ENCODE peak calls at places on chromosomes 11 and 22, in nine cellular contexts. One of them, this sample, is unnamed.
A peak's percentile ranks its signal among the peaks of the same experiment; 100 is the strongest.

GRCh38 chr11:77150836-77151235 is 22.8 kb downstream of the MYO7A start:
- DNase-seq in HCT116: no peak
- DNase-seq in dorsolateral prefrontal cortex: no peak
- DNase-seq in cardiac muscle cell: no peak
- DNase-seq in PC-3: no peak
- DNase-seq in nephron progenitor cell: no peak
- DNase-seq in fibroblast of lung: no peak
- DNase-seq in neural crest cell: no peak
- DNase-seq in tibial nerve: no peak
- DNase-seq in this sample: no peak

GRCh38 chr22:36206255-36206654 is 4.6 kb upstream of the APOL4 start:
- DNase-seq in nephron progenitor cell: no peak
- DNase-seq in neural crest cell: no peak
- DNase-seq in dorsolateral prefrontal cortex: no peak
- DNase-seq in HCT116: no peak
- DNase-seq in tibial nerve: no peak
- DNase-seq in PC-3: no peak
- DNase-seq in fibroblast of lung: no peak
- DNase-seq in cardiac muscle cell: no peak
- DNase-seq in this sample: no peak

GRCh38 chr11:79461144-79461543 is 20.3 kb upstream of the TENM4 start:
- DNase-seq in HCT116: peak; percentile 1
- DNase-seq in fibroblast of lung: peak; percentile 57
- DNase-seq in cardiac muscle cell: peak; percentile 65
- DNase-seq in dorsolateral prefrontal cortex: no peak
- DNase-seq in PC-3: peak; percentile 45
- DNase-seq in neural crest cell: no peak
- DNase-seq in tibial nerve: no peak
- DNase-seq in nephron progenitor cell: peak; percentile 40
- DNase-seq in this sample: no peak

GRCh38 chr11:24239016-24239720 is 257.7 kb upstream of the LUZP2 start:
- DNase-seq in neural crest cell: no peak
- DNase-seq in tibial nerve: no peak
- DNase-seq in HCT116: no peak
- DNase-seq in cardiac muscle cell: no peak
- DNase-seq in dorsolateral prefrontal cortex: no peak
- DNase-seq in fibroblast of lung: peak; percentile 81
- DNase-seq in nephron progenitor cell: no peak
- DNase-seq in PC-3: peak; percentile 4
- DNase-seq in this sample: no peak

GRCh38 chr11:28619870-28620540 is 511.8 kb downstream of the METTL15 start:
- DNase-seq in cardiac muscle cell: no peak
- DNase-seq in tibial nerve: no peak
- DNase-seq in fibroblast of lung: peak; percentile 29
- DNase-seq in neural crest cell: no peak
- DNase-seq in nephron progenitor cell: no peak
- DNase-seq in dorsolateral prefrontal cortex: no peak
- DNase-seq in PC-3: peak; percentile 74
- DNase-seq in HCT116: no peak
- DNase-seq in this sample: no peak

GRCh38 chr22:21761086-21761485 is 25.5 kb upstream of the YPEL1 start:
- DNase-seq in cardiac muscle cell: no peak
- DNase-seq in tibial nerve: no peak
- DNase-seq in HCT116: no peak
- DNase-seq in PC-3: no peak
- DNase-seq in fibroblast of lung: peak; percentile 74
- DNase-seq in neural crest cell: no peak
- DNase-seq in dorsolateral prefrontal cortex: no peak
- DNase-seq in nephron progenitor cell: no peak
- DNase-seq in this sample: no peak

GRCh38 chr11:116865696-116866095 is 28.3 kb upstream of the APOA1 start:
- DNase-seq in neural crest cell: no peak
- DNase-seq in PC-3: no peak
- DNase-seq in cardiac muscle cell: no peak
- DNase-seq in HCT116: no peak
- DNase-seq in nephron progenitor cell: no peak
- DNase-seq in fibroblast of lung: no peak
- DNase-seq in dorsolateral prefrontal cortex: no peak
- DNase-seq in tibial nerve: no peak
- DNase-seq in this sample: no peak

GRCh38 chr11:72776117-72776843 is 17.6 kb downstream of the STARD10 start:
- DNase-seq in PC-3: no peak
- DNase-seq in tibial nerve: no peak
- DNase-seq in nephron progenitor cell: no peak
- DNase-seq in fibroblast of lung: no peak
- DNase-seq in neural crest cell: no peak
- DNase-seq in HCT116: no peak
- DNase-seq in cardiac muscle cell: no peak
- DNase-seq in dorsolateral prefrontal cortex: no peak
- DNase-seq in this sample: no peak

GRCh38 chr11:13963949-13964770 is 1.6 kb downstream of the SPON1 start:
- DNase-seq in fibroblast of lung: no peak
- DNase-seq in PC-3: peak; percentile 43
- DNase-seq in tibial nerve: no peak
- DNase-seq in neural crest cell: no peak
- DNase-seq in dorsolateral prefrontal cortex: no peak
- DNase-seq in cardiac muscle cell: peak; percentile 31
- DNase-seq in HCT116: no peak
- DNase-seq in nephron progenitor cell: peak; percentile 64
- DNase-seq in this sample: peak; percentile 47

GRCh38 chr22:29503811-29504372 is 23.9 kb downstream of the NEFH start:
- DNase-seq in tibial nerve: peak; percentile 22
- DNase-seq in HCT116: no peak
- DNase-seq in cardiac muscle cell: peak; percentile 75
- DNase-seq in nephron progenitor cell: no peak
- DNase-seq in fibroblast of lung: peak; percentile 79
- DNase-seq in neural crest cell: no peak
- DNase-seq in PC-3: peak; percentile 17
- DNase-seq in dorsolateral prefrontal cortex: peak; percentile 37
- DNase-seq in this sample: peak; percentile 39

GRCh38 chr22:23110190-23110921 is 31.4 kb downstream of the RSPH14 start:
- DNase-seq in neural crest cell: no peak
- DNase-seq in PC-3: no peak
- DNase-seq in cardiac muscle cell: no peak
- DNase-seq in HCT116: no peak
- DNase-seq in nephron progenitor cell: no peak
- DNase-seq in dorsolateral prefrontal cortex: no peak
- DNase-seq in tibial nerve: no peak
- DNase-seq in fibroblast of lung: no peak
- DNase-seq in this sample: no peak

GRCh38 chr11:45076761-45077160 is 69.7 kb upstream of the PRDM11 start:
- DNase-seq in PC-3: no peak
- DNase-seq in cardiac muscle cell: no peak
- DNase-seq in dorsolateral prefrontal cortex: no peak
- DNase-seq in fibroblast of lung: no peak
- DNase-seq in neural crest cell: no peak
- DNase-seq in HCT116: no peak
- DNase-seq in nephron progenitor cell: no peak
- DNase-seq in tibial nerve: no peak
- DNase-seq in this sample: no peak

GRCh38 chr11:102882389-102883024 is 7.7 kb upstream of the MMP12 start:
- DNase-seq in PC-3: no peak
- DNase-seq in dorsolateral prefrontal cortex: no peak
- DNase-seq in tibial nerve: no peak
- DNase-seq in neural crest cell: no peak
- DNase-seq in nephron progenitor cell: no peak
- DNase-seq in fibroblast of lung: no peak
- DNase-seq in HCT116: no peak
- DNase-seq in cardiac muscle cell: no peak
- DNase-seq in this sample: no peak

GRCh38 chr22:24695958-24696511 is 78.5 kb downstream of the PIWIL3 start:
- DNase-seq in nephron progenitor cell: peak; percentile 36
- DNase-seq in fibroblast of lung: peak; percentile 68
- DNase-seq in PC-3: no peak
- DNase-seq in tibial nerve: no peak
- DNase-seq in HCT116: no peak
- DNase-seq in dorsolateral prefrontal cortex: no peak
- DNase-seq in neural crest cell: no peak
- DNase-seq in cardiac muscle cell: peak; percentile 42
- DNase-seq in this sample: no peak

GRCh38 chr22:43823353-43823908 is 11.3 kb upstream of the EFCAB6 start:
- DNase-seq in tibial nerve: no peak
- DNase-seq in dorsolateral prefrontal cortex: no peak
- DNase-seq in cardiac muscle cell: no peak
- DNase-seq in nephron progenitor cell: no peak
- DNase-seq in HCT116: no peak
- DNase-seq in fibroblast of lung: no peak
- DNase-seq in PC-3: peak; percentile 56
- DNase-seq in neural crest cell: no peak
- DNase-seq in this sample: no peak

GRCh38 chr11:19861171-19861570 is 148.5 kb downstream of the NAV2 start:
- DNase-seq in nephron progenitor cell: no peak
- DNase-seq in PC-3: no peak
- DNase-seq in cardiac muscle cell: no peak
- DNase-seq in neural crest cell: no peak
- DNase-seq in tibial nerve: no peak
- DNase-seq in dorsolateral prefrontal cortex: no peak
- DNase-seq in HCT116: no peak
- DNase-seq in fibroblast of lung: no peak
- DNase-seq in this sample: no peak

GRCh38 chr11:9120659-9121350 is 29.4 kb upstream of the SCUBE2 start:
- DNase-seq in cardiac muscle cell: peak; percentile 36
- DNase-seq in PC-3: peak; percentile 16
- DNase-seq in tibial nerve: no peak
- DNase-seq in HCT116: peak; percentile 15
- DNase-seq in neural crest cell: no peak
- DNase-seq in nephron progenitor cell: peak; percentile 40
- DNase-seq in dorsolateral prefrontal cortex: no peak
- DNase-seq in fibroblast of lung: no peak
- DNase-seq in this sample: no peak
- TF ChIP-seq CTCF in cardiac muscle cell: peak; percentile 40
- TF ChIP-seq CTCF in PC-3: peak; percentile 54
- TF ChIP-seq CTCF in tibial nerve: no peak
- TF ChIP-seq CTCF in HCT116: peak; percentile 76
- TF ChIP-seq CTCF in neural crest cell: peak; percentile 41
- TF ChIP-seq CTCF in nephron progenitor cell: peak; percentile 61
- TF ChIP-seq CTCF in dorsolateral prefrontal cortex: no peak
- TF ChIP-seq CTCF in fibroblast of lung: peak; percentile 26
- TF ChIP-seq CTCF in this sample: peak; percentile 8

DNA sequence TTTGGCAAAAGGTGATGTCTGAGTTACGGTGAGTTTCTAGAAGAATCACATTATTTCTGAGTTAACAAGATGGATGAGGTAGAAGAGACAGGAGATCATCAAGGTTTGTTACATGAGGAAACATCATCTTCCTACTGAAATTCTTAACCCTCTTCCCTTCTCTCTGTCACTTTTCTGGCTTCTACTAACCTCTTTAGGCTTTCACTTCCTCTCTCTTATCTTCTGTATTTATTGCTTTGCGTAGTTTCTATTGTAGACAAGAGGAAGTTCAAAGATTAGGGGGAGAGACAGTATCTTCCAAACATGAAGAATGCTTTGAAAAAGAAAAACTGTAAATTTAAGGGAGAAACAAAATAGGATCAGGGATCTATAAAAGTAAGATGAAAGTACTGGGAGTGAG is 75.4 kb downstream of the TRPC6 start:
- DNase-seq in fibroblast of lung: no peak
- DNase-seq in PC-3: no peak
- DNase-seq in nephron progenitor cell: no peak
- DNase-seq in tibial nerve: no peak
- DNase-seq in dorsolateral prefrontal cortex: no peak
- DNase-seq in cardiac muscle cell: no peak
- DNase-seq in neural crest cell: no peak
- DNase-seq in HCT116: no peak
- DNase-seq in this sample: no peak
- TF ChIP-seq CTCF in fibroblast of lung: no peak
- TF ChIP-seq CTCF in PC-3: no peak
- TF ChIP-seq CTCF in nephron progenitor cell: no peak
- TF ChIP-seq CTCF in tibial nerve: no peak
- TF ChIP-seq CTCF in dorsolateral prefrontal cortex: no peak
- TF ChIP-seq CTCF in cardiac muscle cell: no peak
- TF ChIP-seq CTCF in neural crest cell: no peak
- TF ChIP-seq CTCF in HCT116: no peak
- TF ChIP-seq CTCF in this sample: no peak

GRCh38 chr11:2305140-2305861 is 3.5 kb downstream of the TSPAN32 start:
- DNase-seq in PC-3: peak; percentile 77
- DNase-seq in nephron progenitor cell: peak; percentile 90
- DNase-seq in neural crest cell: peak; percentile 81
- DNase-seq in cardiac muscle cell: peak; percentile 87
- DNase-seq in HCT116: no peak
- DNase-seq in fibroblast of lung: peak; percentile 73
- DNase-seq in dorsolateral prefrontal cortex: peak; percentile 73
- DNase-seq in tibial nerve: peak; percentile 80
- DNase-seq in this sample: no peak
- TF ChIP-seq CTCF in PC-3: peak; percentile 85
- TF ChIP-seq CTCF in nephron progenitor cell: peak; percentile 79
- TF ChIP-seq CTCF in neural crest cell: peak; percentile 88
- TF ChIP-seq CTCF in cardiac muscle cell: peak; percentile 90
- TF ChIP-seq CTCF in HCT116: peak; percentile 84
- TF ChIP-seq CTCF in fibroblast of lung: peak; percentile 92
- TF ChIP-seq CTCF in dorsolateral prefrontal cortex: peak; percentile 86
- TF ChIP-seq CTCF in tibial nerve: peak; percentile 86
- TF ChIP-seq CTCF in this sample: peak; percentile 55

GRCh38 chr11:18540207-18541009 is 13.7 kb upstream of the TSG101 start:
- DNase-seq in tibial nerve: no peak
- DNase-seq in dorsolateral prefrontal cortex: no peak
- DNase-seq in neural crest cell: no peak
- DNase-seq in fibroblast of lung: peak; percentile 27
- DNase-seq in PC-3: peak; percentile 57
- DNase-seq in nephron progenitor cell: no peak
- DNase-seq in cardiac muscle cell: peak; percentile 27
- DNase-seq in HCT116: no peak
- DNase-seq in this sample: no peak
- TF ChIP-seq CTCF in tibial nerve: peak; percentile 17
- TF ChIP-seq CTCF in dorsolateral prefrontal cortex: peak; percentile 45
- TF ChIP-seq CTCF in neural crest cell: peak; percentile 67
- TF ChIP-seq CTCF in fibroblast of lung: peak; percentile 36
- TF ChIP-seq CTCF in PC-3: peak; percentile 80
- TF ChIP-seq CTCF in nephron progenitor cell: peak; percentile 23
- TF ChIP-seq CTCF in cardiac muscle cell: peak; percentile 40
- TF ChIP-seq CTCF in HCT116: peak; percentile 71
- TF ChIP-seq CTCF in this sample: peak; percentile 50

DNA sequence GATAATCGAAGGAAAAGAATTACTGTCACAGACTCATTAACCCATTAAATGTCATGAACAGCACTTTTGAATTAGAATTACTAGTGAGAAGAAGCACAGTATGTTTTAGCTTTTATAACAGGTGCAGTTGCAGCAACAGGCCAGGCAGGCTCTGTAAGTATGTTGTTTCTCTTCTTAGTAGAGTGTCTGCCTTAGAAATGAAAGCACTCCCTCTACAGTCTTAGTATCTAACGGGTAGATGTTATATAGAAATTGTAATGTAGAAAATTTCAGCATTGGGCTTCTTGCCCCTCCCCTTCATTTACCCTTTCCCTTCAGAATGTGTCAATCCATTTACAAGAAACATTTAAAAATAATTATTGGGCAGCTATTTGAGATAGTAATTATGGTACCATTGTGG is 87.4 kb downstream of the HIPK3 start:
- DNase-seq in HCT116: no peak
- DNase-seq in nephron progenitor cell: no peak
- DNase-seq in fibroblast of lung: peak; percentile 36
- DNase-seq in dorsolateral prefrontal cortex: no peak
- DNase-seq in neural crest cell: no peak
- DNase-seq in PC-3: peak; percentile 29
- DNase-seq in tibial nerve: no peak
- DNase-seq in cardiac muscle cell: no peak
- DNase-seq in this sample: no peak
- TF ChIP-seq CTCF in HCT116: no peak
- TF ChIP-seq CTCF in nephron progenitor cell: no peak
- TF ChIP-seq CTCF in fibroblast of lung: peak; percentile 15
- TF ChIP-seq CTCF in dorsolateral prefrontal cortex: peak; percentile 25
- TF ChIP-seq CTCF in neural crest cell: no peak
- TF ChIP-seq CTCF in PC-3: no peak
- TF ChIP-seq CTCF in tibial nerve: no peak
- TF ChIP-seq CTCF in cardiac muscle cell: peak; percentile 11
- TF ChIP-seq CTCF in this sample: peak; percentile 11

GRCh38 chr11:57479925-57480324 is 19.6 kb downstream of the RTN4RL2 start:
- DNase-seq in PC-3: no peak
- DNase-seq in tibial nerve: no peak
- DNase-seq in nephron progenitor cell: no peak
- DNase-seq in HCT116: no peak
- DNase-seq in fibroblast of lung: no peak
- DNase-seq in neural crest cell: no peak
- DNase-seq in cardiac muscle cell: no peak
- DNase-seq in dorsolateral prefrontal cortex: no peak
- DNase-seq in this sample: no peak
- TF ChIP-seq CTCF in PC-3: no peak
- TF ChIP-seq CTCF in tibial nerve: no peak
- TF ChIP-seq CTCF in nephron progenitor cell: no peak
- TF ChIP-seq CTCF in HCT116: no peak
- TF ChIP-seq CTCF in fibroblast of lung: no peak
- TF ChIP-seq CTCF in neural crest cell: no peak
- TF ChIP-seq CTCF in cardiac muscle cell: no peak
- TF ChIP-seq CTCF in dorsolateral prefrontal cortex: no peak
- TF ChIP-seq CTCF in this sample: no peak

This sample was measured in D721Med.